ENCODE peak calls at places on chromosomes 5 and 9, in eight cellular contexts. One of them, this sample, is unnamed. For H3K4me1 and H3K36me3, the result is how much of the 10 kb centered on the place peaks cover.

GRCh38 chr5:159211712-159212111 is 2.4 kb upstream of the RNF145 start:
- DNase-seq in H1: no peak
- DNase-seq in GM23338: no peak
- DNase-seq in astrocyte: no peak
- DNase-seq in psoas muscle: no peak
- DNase-seq in hepatocyte: no peak
- DNase-seq in DND-41: no peak
- DNase-seq in endodermal cell: no peak
- DNase-seq in this sample: no peak

GRCh38 chr9:26054600-26055516 is 376.6 kb upstream of the TUSC1 start:
- DNase-seq in H1: no peak
- DNase-seq in GM23338: no peak
- DNase-seq in astrocyte: peak
- DNase-seq in psoas muscle: no peak
- DNase-seq in hepatocyte: no peak
- DNase-seq in DND-41: no peak
- DNase-seq in endodermal cell: no peak
- DNase-seq in this sample: no peak

GRCh38 chr5:41349846-41350245 is 136.5 kb upstream of the C6 start:
- DNase-seq in H1: no peak
- DNase-seq in GM23338: no peak
- DNase-seq in astrocyte: no peak
- DNase-seq in psoas muscle: no peak
- DNase-seq in hepatocyte: no peak
- DNase-seq in DND-41: no peak
- DNase-seq in endodermal cell: no peak
- DNase-seq in this sample: no peak

GRCh38 chr9:5389109-5389732 is 48.5 kb downstream of the PLGRKT start:
- DNase-seq in H1: no peak
- DNase-seq in GM23338: no peak
- DNase-seq in astrocyte: peak
- DNase-seq in psoas muscle: no peak
- DNase-seq in hepatocyte: no peak
- DNase-seq in DND-41: no peak
- DNase-seq in endodermal cell: no peak
- DNase-seq in this sample: no peak

GRCh38 chr9:81969971-81970370 is 18.6 kb upstream of the SPATA31D1 start:
- DNase-seq in H1: no peak
- DNase-seq in GM23338: peak
- DNase-seq in astrocyte: peak
- DNase-seq in psoas muscle: no peak
- DNase-seq in hepatocyte: no peak
- DNase-seq in DND-41: no peak
- DNase-seq in endodermal cell: no peak
- DNase-seq in this sample: no peak

GRCh38 chr9:133619791-133620190 is 10.6 kb upstream of the FAM163B start:
- DNase-seq in H1: no peak
- DNase-seq in GM23338: no peak
- DNase-seq in astrocyte: no peak
- DNase-seq in psoas muscle: no peak
- DNase-seq in hepatocyte: no peak
- DNase-seq in DND-41: peak
- DNase-seq in endodermal cell: no peak
- DNase-seq in this sample: peak

GRCh38 chr5:387491-388265 is 55.3 kb upstream of the EXOC3 start:
- DNase-seq in H1: no peak
- DNase-seq in GM23338: no peak
- DNase-seq in astrocyte: no peak
- DNase-seq in psoas muscle: no peak
- DNase-seq in hepatocyte: no peak
- DNase-seq in DND-41: no peak
- DNase-seq in endodermal cell: peak
- DNase-seq in this sample: no peak

GRCh38 chr5:7876867-7877266 is 7.9 kb downstream of the MTRR start:
- DNase-seq in H1: no peak
- DNase-seq in GM23338: no peak
- DNase-seq in astrocyte: peak
- DNase-seq in psoas muscle: no peak
- DNase-seq in hepatocyte: no peak
- DNase-seq in DND-41: no peak
- DNase-seq in endodermal cell: no peak
- DNase-seq in this sample: no peak

GRCh38 chr9:70400107-70400892 is 14.2 kb downstream of the KLF9 start:
- DNase-seq in H1: no peak
- DNase-seq in GM23338: no peak
- DNase-seq in astrocyte: no peak
- DNase-seq in psoas muscle: no peak
- DNase-seq in hepatocyte: no peak
- DNase-seq in DND-41: no peak
- DNase-seq in endodermal cell: no peak
- DNase-seq in this sample: no peak

GRCh38 chr5:125140855-125141254 is 394.4 kb upstream of the ZNF608 start:
- DNase-seq in H1: no peak
- DNase-seq in GM23338: no peak
- DNase-seq in astrocyte: peak
- DNase-seq in psoas muscle: no peak
- DNase-seq in hepatocyte: peak
- DNase-seq in DND-41: no peak
- DNase-seq in endodermal cell: no peak
- DNase-seq in this sample: no peak

GRCh38 chr9:89153618-89154017 is 25.0 kb downstream of the SHC3 start:
- DNase-seq in H1: no peak
- DNase-seq in GM23338: no peak
- DNase-seq in astrocyte: peak
- DNase-seq in psoas muscle: peak
- DNase-seq in hepatocyte: no peak
- DNase-seq in DND-41: no peak
- DNase-seq in endodermal cell: no peak
- DNase-seq in this sample: no peak

GRCh38 chr9:127418037-127418471 is 6.1 kb upstream of the ZNF79 start:
- DNase-seq in H1: peak
- DNase-seq in GM23338: peak
- DNase-seq in astrocyte: no peak
- DNase-seq in psoas muscle: peak
- DNase-seq in hepatocyte: no peak
- DNase-seq in DND-41: peak
- DNase-seq in endodermal cell: peak
- DNase-seq in this sample: peak
- TF ChIP-seq CTCF in H1: peak
- TF ChIP-seq CTCF in GM23338: peak
- TF ChIP-seq CTCF in astrocyte: no peak
- TF ChIP-seq CTCF in psoas muscle: peak
- TF ChIP-seq CTCF in hepatocyte: peak
- TF ChIP-seq CTCF in DND-41: peak
- TF ChIP-seq CTCF in endodermal cell: peak
- TF ChIP-seq CTCF in this sample: peak

GRCh38 chr5:131769337-131769736 is 27.5 kb downstream of the FNIP1 start:
- DNase-seq in H1: no peak
- DNase-seq in GM23338: no peak
- DNase-seq in astrocyte: no peak
- DNase-seq in psoas muscle: no peak
- DNase-seq in hepatocyte: no peak
- DNase-seq in DND-41: no peak
- DNase-seq in endodermal cell: no peak
- DNase-seq in this sample: no peak

GRCh38 chr5:131771692-131772091 is 25.1 kb downstream of the FNIP1 start:
- DNase-seq in H1: no peak
- DNase-seq in GM23338: no peak
- DNase-seq in astrocyte: no peak
- DNase-seq in psoas muscle: no peak
- DNase-seq in hepatocyte: no peak
- DNase-seq in DND-41: no peak
- DNase-seq in endodermal cell: no peak
- DNase-seq in this sample: no peak

GRCh38 chr5:131766689-131767088 is 30.1 kb downstream of the FNIP1 start:
- DNase-seq in H1: no peak
- DNase-seq in GM23338: no peak
- DNase-seq in astrocyte: no peak
- DNase-seq in psoas muscle: no peak
- DNase-seq in hepatocyte: no peak
- DNase-seq in DND-41: no peak
- DNase-seq in endodermal cell: no peak
- DNase-seq in this sample: no peak

GRCh38 chr5:131767891-131768290 is 28.9 kb downstream of the FNIP1 start:
- DNase-seq in H1: no peak
- DNase-seq in GM23338: no peak
- DNase-seq in astrocyte: no peak
- DNase-seq in psoas muscle: no peak
- DNase-seq in hepatocyte: no peak
- DNase-seq in DND-41: no peak
- DNase-seq in endodermal cell: no peak
- DNase-seq in this sample: no peak

GRCh38 chr5:131769961-131770360 is 26.9 kb downstream of the FNIP1 start:
- DNase-seq in H1: no peak
- DNase-seq in GM23338: no peak
- DNase-seq in astrocyte: no peak
- DNase-seq in psoas muscle: no peak
- DNase-seq in hepatocyte: no peak
- DNase-seq in DND-41: no peak
- DNase-seq in endodermal cell: no peak
- DNase-seq in this sample: no peak
- H3K4me1 ChIP-seq in H1: under half
- H3K4me1 ChIP-seq in GM23338: under half
- H3K4me1 ChIP-seq in astrocyte: under half
- H3K4me1 ChIP-seq in psoas muscle: half or more
- H3K4me1 ChIP-seq in hepatocyte: under half
- H3K4me1 ChIP-seq in DND-41: under half
- H3K4me1 ChIP-seq in endodermal cell: under half
- H3K4me1 ChIP-seq in this sample: under half

DNA sequence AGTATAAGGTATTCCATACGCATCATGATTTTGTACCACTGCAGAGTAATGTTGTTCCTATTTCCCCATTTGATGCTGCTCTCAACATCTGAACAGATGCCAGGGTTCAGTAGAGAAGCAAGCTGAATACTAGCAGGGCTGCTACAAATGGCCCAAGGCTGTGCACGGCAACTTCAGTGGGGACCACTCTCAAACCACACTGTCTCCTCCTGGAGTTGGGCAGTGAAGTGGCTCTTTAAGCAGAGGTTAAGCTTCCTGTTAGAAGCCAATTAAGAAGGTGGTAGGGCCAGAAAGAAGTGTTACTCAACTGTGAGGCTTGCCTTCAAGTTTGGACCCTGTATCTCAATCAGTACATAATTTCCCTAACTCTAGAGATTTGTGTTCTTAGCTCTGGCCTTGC is 32.0 kb downstream of the TMEM245 start:
- DNase-seq in H1: no peak
- DNase-seq in GM23338: no peak
- DNase-seq in astrocyte: no peak
- DNase-seq in psoas muscle: no peak
- DNase-seq in hepatocyte: no peak
- DNase-seq in DND-41: no peak
- DNase-seq in endodermal cell: no peak
- DNase-seq in this sample: no peak
- H3K36me3 ChIP-seq in H1: half or more
- H3K36me3 ChIP-seq in GM23338: under half
- H3K36me3 ChIP-seq in astrocyte: under half
- H3K36me3 ChIP-seq in psoas muscle: under half
- H3K36me3 ChIP-seq in hepatocyte: under half
- H3K36me3 ChIP-seq in DND-41: half or more
- H3K36me3 ChIP-seq in endodermal cell: half or more
- H3K36me3 ChIP-seq in this sample: under half

GRCh38 chr9:12715268-12715667 is 22.1 kb downstream of the TYRP1 start:
- DNase-seq in H1: no peak
- DNase-seq in GM23338: no peak
- DNase-seq in astrocyte: no peak
- DNase-seq in psoas muscle: no peak
- DNase-seq in hepatocyte: no peak
- DNase-seq in DND-41: no peak
- DNase-seq in endodermal cell: no peak
- DNase-seq in this sample: no peak

GRCh38 chr9:12718482-12719026 is 25.4 kb downstream of the TYRP1 start:
- DNase-seq in H1: peak
- DNase-seq in GM23338: peak
- DNase-seq in astrocyte: peak
- DNase-seq in psoas muscle: no peak
- DNase-seq in hepatocyte: peak
- DNase-seq in DND-41: no peak
- DNase-seq in endodermal cell: peak
- DNase-seq in this sample: no peak

GRCh38 chr9:12717907-12718306 is 24.7 kb downstream of the TYRP1 start:
- DNase-seq in H1: no peak
- DNase-seq in GM23338: no peak
- DNase-seq in astrocyte: no peak
- DNase-seq in psoas muscle: no peak
- DNase-seq in hepatocyte: no peak
- DNase-seq in DND-41: no peak
- DNase-seq in endodermal cell: no peak
- DNase-seq in this sample: no peak

GRCh38 chr9:12719431-12719830 is 26.2 kb downstream of the TYRP1 start:
- DNase-seq in H1: no peak
- DNase-seq in GM23338: peak
- DNase-seq in astrocyte: peak
- DNase-seq in psoas muscle: no peak
- DNase-seq in hepatocyte: peak
- DNase-seq in DND-41: no peak
- DNase-seq in endodermal cell: no peak
- DNase-seq in this sample: no peak

GRCh38 chr9:12716823-12717222 is 23.6 kb downstream of the TYRP1 start:
- DNase-seq in H1: no peak
- DNase-seq in GM23338: no peak
- DNase-seq in astrocyte: no peak
- DNase-seq in psoas muscle: no peak
- DNase-seq in hepatocyte: no peak
- DNase-seq in DND-41: no peak
- DNase-seq in endodermal cell: no peak
- DNase-seq in this sample: no peak
- TF ChIP-seq CTCF in H1: no peak
- TF ChIP-seq CTCF in GM23338: no peak
- TF ChIP-seq CTCF in astrocyte: no peak
- TF ChIP-seq CTCF in psoas muscle: peak
- TF ChIP-seq CTCF in hepatocyte: peak
- TF ChIP-seq CTCF in DND-41: no peak
- TF ChIP-seq CTCF in endodermal cell: no peak
- TF ChIP-seq CTCF in this sample: no peak

GRCh38 chr9:6565312-6565711 is 80.2 kb downstream of the GLDC start:
- DNase-seq in H1: no peak
- DNase-seq in GM23338: no peak
- DNase-seq in astrocyte: no peak
- DNase-seq in psoas muscle: no peak
- DNase-seq in hepatocyte: no peak
- DNase-seq in DND-41: no peak
- DNase-seq in endodermal cell: no peak
- DNase-seq in this sample: no peak
- H3K4me1 ChIP-seq in H1: under half
- H3K4me1 ChIP-seq in GM23338: under half
- H3K4me1 ChIP-seq in astrocyte: under half
- H3K4me1 ChIP-seq in psoas muscle: under half
- H3K4me1 ChIP-seq in hepatocyte: under half
- H3K4me1 ChIP-seq in DND-41: under half
- H3K4me1 ChIP-seq in endodermal cell: under half
- H3K4me1 ChIP-seq in this sample: under half

DNA sequence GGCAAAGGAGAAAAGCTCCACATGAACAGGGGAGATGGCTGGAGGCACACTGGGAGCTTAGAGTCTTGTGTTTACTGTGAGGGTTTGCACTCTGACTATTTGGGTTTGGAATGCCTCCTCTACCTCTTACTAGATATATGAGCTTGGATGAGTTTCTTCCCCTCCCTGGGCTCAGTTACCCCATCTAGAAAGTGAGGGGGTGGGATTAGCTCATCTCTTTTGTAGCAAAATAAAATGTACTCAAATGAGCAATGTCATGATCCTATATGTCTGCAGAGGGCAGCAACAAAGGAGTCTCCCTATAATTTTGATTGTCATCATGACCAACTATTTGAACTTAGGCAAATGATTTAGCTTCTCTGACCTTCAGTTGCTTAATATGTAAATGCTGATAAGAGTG is 109.0 kb downstream of the DPYSL3 start:
- DNase-seq in H1: no peak
- DNase-seq in GM23338: no peak
- DNase-seq in astrocyte: no peak
- DNase-seq in psoas muscle: no peak
- DNase-seq in hepatocyte: no peak
- DNase-seq in DND-41: no peak
- DNase-seq in endodermal cell: no peak
- DNase-seq in this sample: no peak
- H3K36me3 ChIP-seq in H1: half or more
- H3K36me3 ChIP-seq in GM23338: half or more
- H3K36me3 ChIP-seq in astrocyte: half or more
- H3K36me3 ChIP-seq in psoas muscle: under half
- H3K36me3 ChIP-seq in hepatocyte: under half
- H3K36me3 ChIP-seq in DND-41: under half
- H3K36me3 ChIP-seq in endodermal cell: under half
- H3K36me3 ChIP-seq in this sample: under half